ENCODE peak calls at places on chromosomes 13 and 19, in eight cellular contexts. F is NCI-H1048; U is NCI-H1930; H is neural crest cell; R is activated CD8-positive, alpha-beta memory T cell treated with anti-CD3 and anti-CD28 coated beads, Interleukin-2, amount 50 U/mL, for 4 hours; M is dermis blood vessel endothelial cell; C is epithelial cell of esophagus; A is lung. L is an unnamed sample.

GRCh38 chr19:9917322-9917721 is 19.0 kb downstream of the OLFM2 start:
- DNase-seq in F (no peak), U (peak; percentile 33), H (peak; percentile 28), R (no peak), M (peak; percentile 64), C (peak; percentile 53), A (no peak), L (peak; percentile 64)

GRCh38 chr13:113087923-113088690 is 17.5 kb upstream of the F7 start:
- DNase-seq in F (no peak), U (no peak), H (no peak), R (no peak), M (no peak), C (no peak), A (no peak), L (no peak)

GRCh38 chr13:77002590-77003190 is 10.8 kb downstream of the CLN5 start:
- DNase-seq in F (no peak), U (peak; percentile 14), H (no peak), R (no peak), M (peak; percentile 72), C (peak; percentile 50), A (no peak), L (no peak)

GRCh38 chr19:29893606-29894284 is 48.3 kb upstream of the URI1 start:
- DNase-seq in F (no peak), U (no peak), H (no peak), R (no peak), M (no peak), C (no peak), A (no peak), L (no peak)

GRCh38 chr19:31553112-31553843 is 204.0 kb upstream of the TSHZ3 start:
- DNase-seq in F (no peak), U (no peak), H (no peak), R (no peak), M (no peak), C (peak; percentile 5), A (no peak), L (no peak)

GRCh38 chr19:35885909-35886308 is 14.4 kb downstream of the NFKBID start:
- DNase-seq in F (no peak), U (no peak), H (no peak), R (no peak), M (no peak), C (no peak), A (no peak), L (no peak)

GRCh38 chr13:93225610-93226009 is 997 bp upstream of the GPC6 start:
- DNase-seq in F (no peak), U (no peak), H (no peak), R (no peak), M (no peak), C (peak; percentile 78), A (no peak), L (no peak)

GRCh38 chr13:112690242-112690943 is 555 bp downstream of the ATP11A start:
- DNase-seq in F (no peak), U (no peak), H (peak; percentile 41), R (no peak), M (peak; percentile 51), C (peak; percentile 27), A (no peak), L (peak; percentile 75)

GRCh38 chr13:59047546-59047945 is 1116.2 kb downstream of the DIAPH3 start:
- DNase-seq in F (no peak), U (no peak), H (no peak), R (no peak), M (no peak), C (peak; percentile 2), A (no peak), L (no peak)

GRCh38 chr19:42436006-42436405 is 6.7 kb downstream of the CXCL17 start:
- DNase-seq in F (no peak), U (no peak), H (no peak), R (no peak), M (no peak), C (no peak), A (peak; percentile 65), L (no peak)

GRCh38 chr13:46211521-46212351 is at the start of gene LRRC63:
- DNase-seq in F (no peak), U (peak; percentile 76), H (peak; percentile 69), R (peak; percentile 83), M (peak; percentile 58), C (peak; percentile 46), A (peak; percentile 76), L (peak; percentile 85)

GRCh38 chr13:19864339-19865309 is 1.2 kb upstream of the ZMYM5 start:
- DNase-seq in F (no peak), U (peak; percentile 81), H (peak; percentile 72), R (peak; percentile 67), M (peak; percentile 87), C (peak; percentile 74), A (peak; percentile 77), L (peak; percentile 79)

GRCh38 chr13:39910041-39910440 is 254.6 kb downstream of the COG6 start:
- DNase-seq in F (no peak), U (no peak), H (no peak), R (no peak), M (no peak), C (no peak), A (no peak), L (no peak)

GRCh38 chr13:96089749-96090239 is at the start of gene HS6ST3:
- DNase-seq in F (peak; percentile 32), U (peak; percentile 54), H (peak; percentile 20), R (no peak), M (peak; percentile 26), C (peak; percentile 33), A (no peak), L (peak; percentile 73)

GRCh38 chr13:75836441-75836840 is 200.3 kb downstream of the LMO7 start:
- DNase-seq in F (no peak), U (no peak), H (no peak), R (no peak), M (no peak), C (no peak), A (peak; percentile 73), L (no peak)

GRCh38 chr13:19713186-19713965 is 69.4 kb downstream of the PSPC1 start:
- DNase-seq in F (no peak), U (no peak), H (no peak), R (no peak), M (peak; percentile 53), C (peak; percentile 47), A (no peak), L (no peak)

GRCh38 chr19:46732966-46733692 is 12.7 kb upstream of the FKRP start:
- DNase-seq in F (no peak), U (no peak), H (no peak), R (no peak), M (peak; percentile 56), C (peak; percentile 33), A (no peak), L (no peak)

GRCh38 chr19:32407004-32407992 is 1.7 kb downstream of the DPY19L3 start:
- DNase-seq in F (no peak), U (no peak), H (no peak), R (no peak), M (no peak), C (peak; percentile 78), A (peak; percentile 34), L (no peak)

GRCh38 chr13:33150146-33150545 is 133.9 kb downstream of the KL start:
- DNase-seq in F (no peak), U (no peak), H (no peak), R (no peak), M (peak; percentile 69), C (peak; percentile 51), A (no peak), L (no peak)

GRCh38 chr19:54178581-54179261 is 5.8 kb upstream of the TMC4 start:
- DNase-seq in F (no peak), U (peak; percentile 58), H (no peak), R (peak; percentile 39), M (no peak), C (no peak), A (no peak), L (no peak)

GRCh38 chr13:40539954-40540706 is 126.3 kb downstream of the FOXO1 start:
- DNase-seq in F (no peak), U (no peak), H (no peak), R (no peak), M (peak; percentile 97), C (peak; percentile 79), A (no peak), L (no peak)

GRCh38 chr13:24891476-24892108 is 127.6 kb downstream of the RNF17 start:
- DNase-seq in F (no peak), U (no peak), H (no peak), R (no peak), M (no peak), C (no peak), A (no peak), L (no peak)

GRCh38 chr13:50512602-50513527 is 330.6 kb downstream of the DLEU7 start:
- DNase-seq in F (no peak), U (no peak), H (peak; percentile 24), R (peak; percentile 33), M (peak; percentile 52), C (no peak), A (peak; percentile 65), L (no peak)

GRCh38 chr19:10044390-10044789 is 31.1 kb downstream of the RDH8 start:
- DNase-seq in F (no peak), U (no peak), H (no peak), R (no peak), M (peak; percentile 19), C (no peak), A (no peak), L (no peak)

L was measured in ecto neural progenitor cell.